ENCODE peak calls at places on chromosomes 13 and 19, in six cellular contexts. S, B, A, Y, R and U are unnamed samples.

GRCh38 chr13:33235564-33235963 is 50.0 kb downstream of the STARD13 start:
- DNase-seq in S (peak), B (no peak), A (no peak), Y (no peak), R (no peak), U (no peak)

GRCh38 chr19:29088761-29089160 is 124.2 kb downstream of the UQCRFS1 start:
- DNase-seq in S (no peak), B (no peak), A (no peak), Y (no peak), R (no peak), U (no peak)

GRCh38 chr13:31967155-31967554 is 64.4 kb upstream of the FRY start:
- DNase-seq in S (no peak), B (no peak), A (no peak), Y (no peak), R (no peak), U (peak)

GRCh38 chr13:105982219-105982618 is 553.2 kb downstream of the EFNB2 start:
- DNase-seq in S (no peak), B (no peak), A (no peak), Y (no peak), R (no peak), U (no peak)

GRCh38 chr13:42728507-42729180 is 52.7 kb upstream of the FAM216B start:
- DNase-seq in S (no peak), B (no peak), A (no peak), Y (no peak), R (no peak), U (no peak)

GRCh38 chr13:109981000-109981399 is 194.6 kb upstream of the IRS2 start:
- DNase-seq in S (no peak), B (no peak), A (no peak), Y (no peak), R (no peak), U (no peak)

GRCh38 chr19:19595171-19595701 is 23.3 kb downstream of the PBX4 start:
- DNase-seq in S (peak), B (no peak), A (peak), Y (peak), R (no peak), U (no peak)

GRCh38 chr13:111353508-111353907 is 33.1 kb downstream of the TEX29 start:
- DNase-seq in S (no peak), B (no peak), A (no peak), Y (no peak), R (no peak), U (no peak)

GRCh38 chr19:8484331-8484894 is 18.0 kb downstream of the PRAM1 start:
- DNase-seq in S (no peak), B (no peak), A (no peak), Y (no peak), R (no peak), U (no peak)

GRCh38 chr19:18699403-18700054 is 16.0 kb downstream of the CRTC1 start:
- DNase-seq in S (no peak), B (no peak), A (no peak), Y (no peak), R (no peak), U (no peak)

GRCh38 chr13:76440568-76440967 is 445.6 kb downstream of the KCTD12 start:
- DNase-seq in S (no peak), B (no peak), A (no peak), Y (no peak), R (no peak), U (no peak)

GRCh38 chr19:51980116-51980736 is 6.4 kb downstream of the ZNF350 start:
- DNase-seq in S (no peak), B (no peak), A (no peak), Y (no peak), R (no peak), U (no peak)

GRCh38 chr19:35006342-35006998 is 6.3 kb downstream of the GRAMD1A start:
- DNase-seq in S (peak), B (no peak), A (peak), Y (peak), R (no peak), U (no peak)

GRCh38 chr13:29923554-29924481 is 73.4 kb upstream of the UBL3 start:
- DNase-seq in S (peak), B (peak), A (peak), Y (peak), R (peak), U (peak)

GRCh38 chr13:110415669-110416068 is 108.6 kb downstream of the COL4A2 start:
- DNase-seq in S (peak), B (no peak), A (peak), Y (peak), R (no peak), U (peak)